ENCODE peak calls at places on chromosomes 6 and 20, in four cellular contexts. L, G, P and Q are unnamed samples.

GRCh38 chr20:57380081-57380750 is 11.0 kb upstream of the RBM38 start:
- DNase-seq in L (no peak), G (no peak), P (no peak), Q (peak)

GRCh38 chr6:140040391-140040790 is 665.9 kb upstream of the CITED2 start:
- DNase-seq in L (no peak), G (no peak), P (no peak), Q (no peak)

GRCh38 chr6:157227202-157228166 is 95.8 kb downstream of the TMEM242 start:
- DNase-seq in L (no peak), G (no peak), P (no peak), Q (no peak)

GRCh38 chr6:95923518-95923917 is 92.3 kb upstream of the FUT9 start:
- DNase-seq in L (no peak), G (no peak), P (peak), Q (no peak)

GRCh38 chr6:136491251-136491650 is 59.0 kb downstream of the MAP7 start:
- DNase-seq in L (no peak), G (no peak), P (no peak), Q (peak)

GRCh38 chr6:128368213-128369000 is 152.0 kb downstream of the PTPRK start:
- DNase-seq in L (no peak), G (no peak), P (no peak), Q (no peak)

GRCh38 chr20:45487231-45487635 is 17.7 kb downstream of the WFDC2 start:
- DNase-seq in L (no peak), G (no peak), P (peak), Q (no peak)

GRCh38 chr6:129704708-129705107 is 5.3 kb downstream of the ARHGAP18 start:
- DNase-seq in L (no peak), G (no peak), P (no peak), Q (no peak)

GRCh38 chr6:137162692-137163303 is 10.6 kb downstream of the IL22RA2 start:
- DNase-seq in L (no peak), G (no peak), P (no peak), Q (no peak)

GRCh38 chr20:64048402-64049044 is 916 bp downstream of the SOX18 start:
- DNase-seq in L (no peak), G (no peak), P (peak), Q (no peak)

GRCh38 chr20:53621482-53622246 is 28.0 kb upstream of the ZNF217 start:
- DNase-seq in L (no peak), G (no peak), P (no peak), Q (no peak)

GRCh38 chr20:62246872-62247652 is 8.7 kb downstream of the OSBPL2 start:
- DNase-seq in L (no peak), G (no peak), P (no peak), Q (peak)

GRCh38 chr20:19047040-19047950 is 165.1 kb upstream of the SLC24A3 start:
- DNase-seq in L (no peak), G (no peak), P (no peak), Q (no peak)

GRCh38 chr6:110529355-110529754 is 52.9 kb upstream of the SLC22A16 start:
- DNase-seq in L (no peak), G (no peak), P (no peak), Q (no peak)

GRCh38 chr6:47102331-47102730 is 60.2 kb upstream of the ADGRF1 start:
- DNase-seq in L (no peak), G (no peak), P (no peak), Q (no peak)

GRCh38 chr6:7258231-7258763 is 54.7 kb downstream of the SSR1 start:
- DNase-seq in L (no peak), G (no peak), P (no peak), Q (no peak)

GRCh38 chr20:58374906-58375760 is 13.9 kb upstream of the VAPB start:
- DNase-seq in L (no peak), G (no peak), P (peak), Q (no peak)

GRCh38 chr6:14333556-14334305 is 216.2 kb downstream of the CD83 start:
- DNase-seq in L (no peak), G (no peak), P (no peak), Q (no peak)

GRCh38 chr6:128064540-128064895 is 163.7 kb upstream of the THEMIS start:
- DNase-seq in L (no peak), G (no peak), P (no peak), Q (no peak)

GRCh38 chr20:57714409-57715267 is 4.8 kb upstream of the PMEPA1 start:
- DNase-seq in L (no peak), G (no peak), P (no peak), Q (no peak)

GRCh38 chr6:1255646-1256365 is 56.1 kb upstream of the FOXQ1 start:
- DNase-seq in L (no peak), G (no peak), P (no peak), Q (peak)

GRCh38 chr6:37699138-37699766 is 1.6 kb upstream of the MDGA1 start:
- DNase-seq in L (no peak), G (peak), P (no peak), Q (no peak)

GRCh38 chr6:103167345-103167744 is 1692.4 kb downstream of the HACE1 start:
- DNase-seq in L (no peak), G (no peak), P (no peak), Q (no peak)

GRCh38 chr20:44576297-44576696 is 6.1 kb upstream of the PKIG start:
- DNase-seq in L (no peak), G (no peak), P (peak), Q (no peak)

GRCh38 chr6:136706431-136706830 is 85.8 kb downstream of the MAP3K5 start:
- DNase-seq in L (no peak), G (no peak), P (no peak), Q (peak)

GRCh38 chr6:168089186-168090063 is 10.4 kb upstream of the FRMD1 start:
- DNase-seq in L (no peak), G (no peak), P (no peak), Q (no peak)

GRCh38 chr20:40189621-40190020 is 499.4 kb downstream of the MAFB start:
- DNase-seq in L (no peak), G (no peak), P (no peak), Q (no peak)

GRCh38 chr6:159906400-159906799 is 15.6 kb downstream of the MAS1 start:
- DNase-seq in L (no peak), G (no peak), P (no peak), Q (no peak)

GRCh38 chr6:31058128-31058894 is 48.0 kb downstream of the MUC22 start:
- DNase-seq in L (no peak), G (no peak), P (peak), Q (no peak)

GRCh38 chr6:79617521-79617941 is 13.6 kb upstream of the SH3BGRL2 start:
- DNase-seq in L (no peak), G (no peak), P (no peak), Q (no peak)

GRCh38 chr6:7727951-7728854 is 2.3 kb downstream of the BMP6 start:
- DNase-seq in L (no peak), G (no peak), P (peak), Q (no peak)

GRCh38 chr6:45419574-45420082 is 41.9 kb upstream of the SUPT3H start:
- DNase-seq in L (peak), G (no peak), P (peak), Q (no peak)